ENCODE peak calls at places on chromosomes 12 and 14, in eight cellular contexts. One of them, this sample, is unnamed.

GRCh38 chr12:13024151-13024946 is 19.8 kb upstream of the FAM234B start:
- DNase-seq in HFFc6: peak
- DNase-seq in H9: no peak
- DNase-seq in AG04450: no peak
- DNase-seq in suprapubic skin: no peak
- DNase-seq in astrocyte of the spinal cord: peak
- DNase-seq in GM23338: peak
- DNase-seq in choroid plexus epithelial cell: peak
- DNase-seq in this sample: no peak

GRCh38 chr12:2924019-2924418 is 33.3 kb downstream of the TULP3 start:
- DNase-seq in HFFc6: peak
- DNase-seq in H9: no peak
- DNase-seq in AG04450: no peak
- DNase-seq in suprapubic skin: no peak
- DNase-seq in astrocyte of the spinal cord: peak
- DNase-seq in GM23338: no peak
- DNase-seq in choroid plexus epithelial cell: peak
- DNase-seq in this sample: no peak

GRCh38 chr12:49624919-49625577 is 1.7 kb downstream of the PRPF40B start:
- DNase-seq in HFFc6: no peak
- DNase-seq in H9: no peak
- DNase-seq in AG04450: no peak
- DNase-seq in suprapubic skin: no peak
- DNase-seq in astrocyte of the spinal cord: peak
- DNase-seq in GM23338: no peak
- DNase-seq in choroid plexus epithelial cell: peak
- DNase-seq in this sample: no peak

GRCh38 chr12:123748661-123749060 is 13.4 kb upstream of the DNAH10 start:
- DNase-seq in HFFc6: no peak
- DNase-seq in H9: no peak
- DNase-seq in AG04450: no peak
- DNase-seq in suprapubic skin: no peak
- DNase-seq in astrocyte of the spinal cord: peak
- DNase-seq in GM23338: no peak
- DNase-seq in choroid plexus epithelial cell: peak
- DNase-seq in this sample: no peak

GRCh38 chr12:42059127-42059526 is 85.5 kb downstream of the GXYLT1 start:
- DNase-seq in HFFc6: no peak
- DNase-seq in H9: no peak
- DNase-seq in AG04450: no peak
- DNase-seq in suprapubic skin: no peak
- DNase-seq in astrocyte of the spinal cord: no peak
- DNase-seq in GM23338: no peak
- DNase-seq in choroid plexus epithelial cell: no peak
- DNase-seq in this sample: no peak

GRCh38 chr14:68968051-68968450 is 11.1 kb downstream of the ACTN1 start:
- DNase-seq in HFFc6: no peak
- DNase-seq in H9: no peak
- DNase-seq in AG04450: no peak
- DNase-seq in suprapubic skin: no peak
- DNase-seq in astrocyte of the spinal cord: no peak
- DNase-seq in GM23338: no peak
- DNase-seq in choroid plexus epithelial cell: no peak
- DNase-seq in this sample: no peak

GRCh38 chr14:79465651-79466050 is 745.7 kb downstream of the DIO2 start:
- DNase-seq in HFFc6: no peak
- DNase-seq in H9: no peak
- DNase-seq in AG04450: no peak
- DNase-seq in suprapubic skin: no peak
- DNase-seq in astrocyte of the spinal cord: no peak
- DNase-seq in GM23338: no peak
- DNase-seq in choroid plexus epithelial cell: no peak
- DNase-seq in this sample: no peak

GRCh38 chr12:45034861-45035265 is 16.0 kb downstream of the DBX2 start:
- DNase-seq in HFFc6: no peak
- DNase-seq in H9: no peak
- DNase-seq in AG04450: no peak
- DNase-seq in suprapubic skin: no peak
- DNase-seq in astrocyte of the spinal cord: no peak
- DNase-seq in GM23338: peak
- DNase-seq in choroid plexus epithelial cell: no peak
- DNase-seq in this sample: no peak

GRCh38 chr14:89533136-89533535 is 116.1 kb upstream of the FOXN3 start:
- DNase-seq in HFFc6: no peak
- DNase-seq in H9: no peak
- DNase-seq in AG04450: no peak
- DNase-seq in suprapubic skin: no peak
- DNase-seq in astrocyte of the spinal cord: no peak
- DNase-seq in GM23338: no peak
- DNase-seq in choroid plexus epithelial cell: no peak
- DNase-seq in this sample: peak

GRCh38 chr12:47884501-47884900 is 20.3 kb downstream of the VDR start:
- DNase-seq in HFFc6: no peak
- DNase-seq in H9: no peak
- DNase-seq in AG04450: no peak
- DNase-seq in suprapubic skin: no peak
- DNase-seq in astrocyte of the spinal cord: no peak
- DNase-seq in GM23338: no peak
- DNase-seq in choroid plexus epithelial cell: no peak
- DNase-seq in this sample: no peak
- TF ChIP-seq CTCF in HFFc6: no peak
- TF ChIP-seq CTCF in H9: no peak
- TF ChIP-seq CTCF in AG04450: no peak
- TF ChIP-seq CTCF in suprapubic skin: no peak
- TF ChIP-seq CTCF in astrocyte of the spinal cord: no peak
- TF ChIP-seq CTCF in GM23338: no peak
- TF ChIP-seq CTCF in choroid plexus epithelial cell: no peak
- TF ChIP-seq CTCF in this sample: no peak

GRCh38 chr12:117684471-117684870 is 284.3 kb downstream of the KSR2 start:
- DNase-seq in HFFc6: no peak
- DNase-seq in H9: no peak
- DNase-seq in AG04450: no peak
- DNase-seq in suprapubic skin: no peak
- DNase-seq in astrocyte of the spinal cord: no peak
- DNase-seq in GM23338: no peak
- DNase-seq in choroid plexus epithelial cell: no peak
- DNase-seq in this sample: no peak

GRCh38 chr12:117689857-117690256 is 278.9 kb downstream of the KSR2 start:
- DNase-seq in HFFc6: no peak
- DNase-seq in H9: no peak
- DNase-seq in AG04450: no peak
- DNase-seq in suprapubic skin: no peak
- DNase-seq in astrocyte of the spinal cord: no peak
- DNase-seq in GM23338: no peak
- DNase-seq in choroid plexus epithelial cell: no peak
- DNase-seq in this sample: no peak

GRCh38 chr12:117685115-117685926 is 283.5 kb downstream of the KSR2 start:
- DNase-seq in HFFc6: peak
- DNase-seq in H9: peak
- DNase-seq in AG04450: no peak
- DNase-seq in suprapubic skin: peak
- DNase-seq in astrocyte of the spinal cord: peak
- DNase-seq in GM23338: peak
- DNase-seq in choroid plexus epithelial cell: no peak
- DNase-seq in this sample: peak

GRCh38 chr12:117686911-117687377 is 281.8 kb downstream of the KSR2 start:
- DNase-seq in HFFc6: peak
- DNase-seq in H9: no peak
- DNase-seq in AG04450: no peak
- DNase-seq in suprapubic skin: peak
- DNase-seq in astrocyte of the spinal cord: peak
- DNase-seq in GM23338: no peak
- DNase-seq in choroid plexus epithelial cell: no peak
- DNase-seq in this sample: no peak

GRCh38 chr12:117686210-117686609 is 282.6 kb downstream of the KSR2 start:
- DNase-seq in HFFc6: no peak
- DNase-seq in H9: no peak
- DNase-seq in AG04450: no peak
- DNase-seq in suprapubic skin: no peak
- DNase-seq in astrocyte of the spinal cord: no peak
- DNase-seq in GM23338: no peak
- DNase-seq in choroid plexus epithelial cell: no peak
- DNase-seq in this sample: no peak
- TF ChIP-seq CTCF in HFFc6: no peak
- TF ChIP-seq CTCF in H9: no peak
- TF ChIP-seq CTCF in AG04450: no peak
- TF ChIP-seq CTCF in suprapubic skin: no peak
- TF ChIP-seq CTCF in astrocyte of the spinal cord: no peak
- TF ChIP-seq CTCF in GM23338: no peak
- TF ChIP-seq CTCF in choroid plexus epithelial cell: no peak
- TF ChIP-seq CTCF in this sample: no peak

GRCh38 chr12:52817003-52817698 is 3.2 kb upstream of the KRT4 start:
- DNase-seq in HFFc6: no peak
- DNase-seq in H9: no peak
- DNase-seq in AG04450: no peak
- DNase-seq in suprapubic skin: no peak
- DNase-seq in astrocyte of the spinal cord: no peak
- DNase-seq in GM23338: no peak
- DNase-seq in choroid plexus epithelial cell: no peak
- DNase-seq in this sample: no peak
- TF ChIP-seq CTCF in HFFc6: no peak
- TF ChIP-seq CTCF in H9: no peak
- TF ChIP-seq CTCF in AG04450: no peak
- TF ChIP-seq CTCF in suprapubic skin: no peak
- TF ChIP-seq CTCF in astrocyte of the spinal cord: no peak
- TF ChIP-seq CTCF in GM23338: no peak
- TF ChIP-seq CTCF in choroid plexus epithelial cell: no peak
- TF ChIP-seq CTCF in this sample: no peak

GRCh38 chr14:67517083-67517482 is 16.0 kb upstream of the PLEKHH1 start:
- DNase-seq in HFFc6: no peak
- DNase-seq in H9: peak
- DNase-seq in AG04450: no peak
- DNase-seq in suprapubic skin: no peak
- DNase-seq in astrocyte of the spinal cord: peak
- DNase-seq in GM23338: peak
- DNase-seq in choroid plexus epithelial cell: peak
- DNase-seq in this sample: no peak
- TF ChIP-seq CTCF in HFFc6: no peak
- TF ChIP-seq CTCF in H9: peak
- TF ChIP-seq CTCF in AG04450: no peak
- TF ChIP-seq CTCF in suprapubic skin: no peak
- TF ChIP-seq CTCF in astrocyte of the spinal cord: peak
- TF ChIP-seq CTCF in GM23338: peak
- TF ChIP-seq CTCF in choroid plexus epithelial cell: peak
- TF ChIP-seq CTCF in this sample: peak

DNA sequence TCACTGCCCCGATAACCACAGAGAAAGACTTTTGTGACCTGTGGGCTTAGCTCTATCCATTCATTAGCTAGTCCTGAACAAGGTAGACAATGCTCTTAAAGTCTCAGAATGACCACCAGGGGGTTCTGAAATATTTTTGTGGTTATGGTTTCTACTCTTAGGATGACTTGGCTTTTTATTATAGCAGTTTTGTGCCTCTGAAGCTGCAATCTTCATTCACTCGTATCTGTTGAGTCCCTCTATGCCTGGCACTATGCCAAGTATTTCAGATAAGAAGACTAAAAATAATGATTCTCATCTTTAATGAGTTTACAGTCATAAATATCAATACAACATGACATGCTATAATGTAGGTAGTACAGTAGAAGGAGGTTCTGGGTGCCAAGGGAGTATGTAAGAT is 130.8 kb upstream of the TRHDE start:
- DNase-seq in HFFc6: peak
- DNase-seq in H9: no peak
- DNase-seq in AG04450: no peak
- DNase-seq in suprapubic skin: no peak
- DNase-seq in astrocyte of the spinal cord: peak
- DNase-seq in GM23338: no peak
- DNase-seq in choroid plexus epithelial cell: peak
- DNase-seq in this sample: no peak
- TF ChIP-seq CTCF in HFFc6: peak
- TF ChIP-seq CTCF in H9: peak
- TF ChIP-seq CTCF in AG04450: peak
- TF ChIP-seq CTCF in suprapubic skin: no peak
- TF ChIP-seq CTCF in astrocyte of the spinal cord: peak
- TF ChIP-seq CTCF in GM23338: no peak
- TF ChIP-seq CTCF in choroid plexus epithelial cell: peak
- TF ChIP-seq CTCF in this sample: peak

This sample was measured in osteocyte.